ENCODE peak calls at places on chromosomes 1 and 21, in ten cellular contexts. M is K562; F is tibial nerve; T is cardiac muscle cell; W is body of pancreas; Y is kidney; L is CD4-positive, alpha-beta T cell; N is CD4-positive, alpha-beta memory T cell; R is coronary artery; A is epithelial cell of prostate. P is an unnamed sample.

GRCh38 chr1:99645199-99645598 is 714 bp upstream of the PALMD start:
- DNase-seq in W (peak; percentile 45), T (peak; percentile 76), N (no peak), M (peak; percentile 53), R (no peak), L (no peak), A (no peak), Y (no peak), F (peak; percentile 28), P (no peak)

GRCh38 chr21:32539378-32539777 is 45.9 kb downstream of the TCP10L start:
- DNase-seq in W (no peak), T (no peak), Y (no peak), L (no peak), N (no peak), R (no peak), F (no peak), A (no peak), M (no peak), P (no peak)

GRCh38 chr1:157377216-157377821 is 175.0 kb downstream of the FCRL5 start:
- DNase-seq in Y (no peak), W (peak; percentile 40), M (peak; percentile 66), R (no peak), A (no peak), N (no peak), F (no peak), L (no peak), T (peak; percentile 38), P (peak; percentile 51)

GRCh38 chr1:155884028-155884950 is 24.9 kb downstream of the SYT11 start:
- DNase-seq in N (no peak), Y (no peak), R (no peak), T (peak; percentile 40), L (no peak), F (no peak), M (peak; percentile 45), W (no peak), A (no peak), P (no peak)

GRCh38 chr1:203300441-203301330 is 4.6 kb upstream of the BTG2 start:
- DNase-seq in Y (no peak), N (no peak), R (no peak), F (no peak), L (no peak), A (no peak), M (peak; percentile 92), T (no peak), W (no peak), P (no peak)

GRCh38 chr1:27592600-27593340 is 11.2 kb downstream of the AHDC1 start:
- DNase-seq in T (no peak), Y (peak; percentile 68), L (no peak), W (no peak), F (no peak), M (no peak), R (no peak), N (no peak), A (no peak), P (no peak)

GRCh38 chr1:167641786-167642500 is 11.9 kb downstream of the RCSD1 start:
- DNase-seq in L (no peak), M (peak; percentile 79), N (peak; percentile 48), W (no peak), A (no peak), Y (no peak), T (no peak), F (no peak), R (no peak), P (no peak)

GRCh38 chr1:6009120-6010040 is 17.2 kb upstream of the NPHP4 start:
- DNase-seq in L (no peak), A (no peak), W (no peak), Y (peak; percentile 30), T (peak; percentile 54), M (no peak), N (no peak), F (no peak), R (no peak), P (no peak)

GRCh38 chr1:53626576-53626975 is 112.4 kb downstream of the GLIS1 start:
- DNase-seq in N (no peak), T (no peak), F (no peak), R (peak; percentile 59), W (no peak), Y (no peak), L (no peak), M (no peak), A (no peak), P (no peak)

GRCh38 chr1:10173582-10173981 is 36.8 kb upstream of the KIF1B start:
- DNase-seq in L (no peak), M (no peak), Y (no peak), N (no peak), A (no peak), R (no peak), T (no peak), W (no peak), F (no peak), P (no peak)

GRCh38 chr1:29655945-29656866 is 419.9 kb downstream of the PTPRU start:
- DNase-seq in N (no peak), M (peak; percentile 15), F (no peak), R (peak; percentile 43), A (no peak), W (peak; percentile 20), Y (no peak), L (no peak), T (peak; percentile 6), P (peak; percentile 15)

GRCh38 chr1:225816643-225817538 is 7.0 kb downstream of the EPHX1 start:
- DNase-seq in F (peak; percentile 34), A (no peak), N (no peak), Y (peak; percentile 86), W (peak; percentile 35), L (no peak), M (no peak), T (peak; percentile 72), R (peak; percentile 88), P (no peak)

GRCh38 chr1:25180996-25181395 is 51.3 kb downstream of the SYF2 start:
- DNase-seq in A (no peak), N (no peak), W (no peak), F (no peak), T (no peak), Y (no peak), L (no peak), R (no peak), M (no peak), P (no peak)

GRCh38 chr1:156445789-156446263 is 54.7 kb downstream of the MEF2D start:
- DNase-seq in L (peak; percentile 81), F (peak; percentile 62), Y (peak; percentile 87), T (peak; percentile 90), W (peak; percentile 82), R (no peak), N (peak; percentile 71), M (peak; percentile 86), A (no peak), P (peak; percentile 92)

DNA sequence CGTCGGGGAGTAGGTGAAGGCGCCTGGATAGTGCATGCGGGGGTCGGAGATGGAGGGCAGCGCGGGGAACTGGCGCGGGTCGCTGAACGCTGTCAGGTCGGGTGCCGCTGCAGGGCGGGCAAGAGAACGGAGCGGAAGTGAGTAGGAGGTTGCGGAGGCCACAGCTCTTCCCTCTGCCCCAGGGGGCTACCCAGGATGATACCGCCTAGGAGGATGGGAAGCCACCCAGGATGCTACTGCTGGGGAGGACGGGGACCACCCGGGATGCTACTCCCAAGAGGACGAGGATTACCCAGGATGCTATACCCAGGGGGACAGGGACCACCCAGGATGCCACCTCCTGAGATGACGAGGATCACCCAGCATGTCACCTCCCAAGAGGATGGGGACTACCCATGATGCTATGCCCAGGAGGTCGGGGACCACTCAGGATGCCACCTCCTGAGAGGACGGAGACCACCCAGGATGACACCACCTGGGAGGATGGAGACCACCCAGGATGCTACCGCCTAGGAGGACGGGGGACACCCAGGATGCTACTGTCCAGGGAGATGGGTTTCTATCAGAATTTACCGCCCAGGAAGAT is 123.8 kb downstream of the CLIC6 start:
- DNase-seq in R (no peak), M (no peak), W (no peak), N (no peak), L (no peak), T (no peak), Y (no peak), F (no peak), A (no peak), P (no peak)
- H3K27ac ChIP-seq in R (no peak overlapping the region), M (no peak overlapping the region), W (no peak overlapping the region), N (no peak overlapping the region), L (no peak overlapping the region), T (no peak overlapping the region), Y (no peak overlapping the region), F (no peak overlapping the region), A (no peak overlapping the region), P (no peak overlapping the region)

GRCh38 chr1:198677027-198677426 is 38.2 kb downstream of the PTPRC start:
- DNase-seq in F (no peak), W (no peak), R (no peak), A (no peak), N (no peak), Y (no peak), T (no peak), M (no peak), L (no peak), P (no peak)
- H3K27ac ChIP-seq in F (no peak overlapping the region), W (no peak overlapping the region), R (no peak overlapping the region), A (no peak overlapping the region), N (peak overlapping the region; percentile 94), Y (no peak overlapping the region), T (no peak overlapping the region), M (no peak overlapping the region), L (peak overlapping the region; percentile 89), P (peak overlapping the region; percentile 46)

DNA sequence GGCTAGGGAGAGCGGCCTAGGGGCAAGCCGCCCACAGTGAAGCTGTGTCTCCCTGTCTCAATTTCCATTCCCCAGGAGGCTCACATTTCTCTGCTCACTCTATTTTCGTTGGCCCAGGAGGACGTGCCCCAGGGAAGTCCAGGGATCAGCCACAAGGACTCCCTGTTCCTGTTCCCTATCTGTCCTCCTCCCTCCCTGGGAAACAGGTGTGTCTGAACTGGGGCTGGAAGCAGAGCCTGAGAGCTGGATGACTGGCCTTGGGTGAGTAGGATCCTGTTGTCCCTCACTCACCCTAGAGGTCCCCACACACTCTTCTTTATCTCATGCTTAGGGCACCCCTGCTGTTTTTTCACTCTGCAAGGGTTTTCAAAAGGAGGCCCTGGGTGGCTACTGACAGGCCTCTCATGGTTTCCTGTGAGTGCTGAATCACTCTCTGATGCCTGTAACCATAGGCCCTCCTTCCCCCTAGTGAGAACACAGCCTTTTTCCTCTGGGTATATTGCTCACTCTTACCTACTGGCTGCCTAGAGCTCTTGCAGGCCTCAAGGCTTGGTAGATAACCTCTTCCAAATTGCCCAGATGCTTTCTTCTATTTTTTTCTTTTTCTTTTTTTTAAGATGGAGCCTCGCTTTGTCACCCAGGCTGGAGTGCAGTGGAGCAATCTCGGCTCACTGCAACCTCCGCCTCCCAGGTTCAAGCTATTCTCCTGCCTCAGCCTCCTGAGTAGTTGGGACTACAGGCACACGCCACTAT is 3.3 kb upstream of the UTP11 start:
- DNase-seq in L (no peak), T (peak; percentile 81), W (no peak), A (no peak), F (no peak), R (no peak), N (no peak), M (peak; percentile 95), Y (no peak), P (peak; percentile 32)
- H3K27ac ChIP-seq in L (no peak overlapping the region), T (peak overlapping the region; percentile 88), W (no peak overlapping the region), A (peak overlapping the region; percentile 63), F (peak overlapping the region; percentile 12), R (no peak overlapping the region), N (no peak overlapping the region), M (peak overlapping the region; percentile 91), Y (no peak overlapping the region), P (peak overlapping the region; percentile 56)

DNA sequence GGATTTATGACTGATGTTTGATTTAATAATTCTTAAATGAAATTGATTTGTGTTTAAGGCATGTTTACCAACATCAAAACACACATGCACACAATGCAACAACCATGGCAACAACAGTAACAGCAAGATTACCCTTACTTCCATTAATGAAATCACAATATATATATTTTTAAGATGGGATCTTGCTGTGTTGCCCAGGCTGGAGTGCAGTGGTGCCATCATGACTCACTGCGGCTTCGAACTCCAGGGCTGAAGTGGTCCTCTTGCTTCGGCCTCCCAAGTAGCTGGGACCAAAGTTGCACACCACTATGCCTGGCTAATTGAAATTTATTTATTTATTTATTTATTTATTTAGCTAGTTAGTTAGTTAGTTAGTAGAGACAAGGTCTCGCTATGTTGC is 27.7 kb downstream of the NEK7 start:
- DNase-seq in M (no peak), A (no peak), N (no peak), Y (no peak), W (no peak), T (no peak), F (no peak), L (no peak), R (no peak), P (no peak)
- H3K27ac ChIP-seq in M (no peak overlapping the region), A (no peak overlapping the region), N (no peak overlapping the region), Y (no peak overlapping the region), W (no peak overlapping the region), T (no peak overlapping the region), F (no peak overlapping the region), L (no peak overlapping the region), R (no peak overlapping the region), P (no peak overlapping the region)